ENCODE peak calls at places on chromosomes 13 and 19, in four cellular contexts. N is anterior cingulate cortex, W is naive B cell, J is fibroblast of villous mesenchyme. I is an unnamed sample.
A peak's percentile ranks its signal among the peaks of the same experiment; 100 is the strongest.

GRCh38 chr19:38648789-38649304 is 1.4 kb downstream of the ACTN4 start:
- DNase-seq in N (no peak), W (no peak), J (no peak), I (no peak)

GRCh38 chr13:63629591-63629990 is 2213.9 kb upstream of the PCDH20 start:
- DNase-seq in N (no peak), W (no peak), J (no peak), I (no peak)

GRCh38 chr19:35665604-35666003 is 713 bp upstream of the UPK1A start:
- DNase-seq in N (no peak), W (no peak), J (no peak), I (no peak)

GRCh38 chr13:106688940-106689339 is 121.0 kb upstream of the ARGLU1 start:
- DNase-seq in N (no peak), W (no peak), J (no peak), I (no peak)

GRCh38 chr13:91323349-91323748 is 24.1 kb upstream of the MIR17HG start:
- DNase-seq in N (no peak), W (no peak), J (no peak), I (no peak)

GRCh38 chr19:16778796-16779411 is 50.3 kb upstream of the SIN3B start:
- DNase-seq in N (no peak), W (peak; percentile 34), J (peak; percentile 60), I (no peak)

GRCh38 chr19:2837430-2837829 is 3.8 kb upstream of the ZNF555 start:
- DNase-seq in N (no peak), W (no peak), J (no peak), I (no peak)

GRCh38 chr19:13847900-13848677 is 28.8 kb upstream of the NANOS3 start:
- DNase-seq in N (no peak), W (no peak), J (no peak), I (no peak)

GRCh38 chr19:29675650-29676186 is 10.5 kb downstream of the PLEKHF1 start:
- DNase-seq in N (peak; percentile 44), W (no peak), J (no peak), I (peak; percentile 73)

GRCh38 chr13:27450921-27451461 is 627 bp upstream of the MTIF3 start:
- DNase-seq in N (peak; percentile 24), W (no peak), J (peak; percentile 66), I (peak; percentile 3)

GRCh38 chr13:111335263-111335662 is 14.8 kb downstream of the TEX29 start:
- DNase-seq in N (peak; percentile 41), W (no peak), J (no peak), I (no peak)

GRCh38 chr13:29878101-29878500 is 27.7 kb upstream of the UBL3 start:
- DNase-seq in N (no peak), W (no peak), J (no peak), I (no peak)